ENCODE peak calls at places on chromosomes 6 and 20, in five cellular contexts. T is uterus; C is adrenal gland; E is heart right ventricle; S is CD8-positive, alpha-beta T cell. M is an unnamed sample.
A peak's percentile ranks its signal among the peaks of the same experiment; 100 is the strongest.

GRCh38 chr20:45965169-45966002 is 6.6 kb downstream of the ZNF335 start:
- DNase-seq in T (no peak), C (no peak), E (no peak), S (no peak), M (no peak)

GRCh38 chr6:6386010-6386409 is 65.5 kb upstream of the F13A1 start:
- DNase-seq in T (no peak), C (no peak), E (no peak), S (no peak), M (no peak)

GRCh38 chr6:150567823-150568383 is 31.8 kb upstream of the PLEKHG1 start:
- DNase-seq in T (no peak), C (no peak), E (peak; percentile 30), S (no peak), M (no peak)

GRCh38 chr6:12009180-12009748 is 2.8 kb upstream of the HIVEP1 start:
- DNase-seq in T (no peak), C (no peak), E (no peak), S (no peak), M (no peak)

GRCh38 chr6:87473419-87473903 is 687 bp downstream of the SLC35A1 start:
- DNase-seq in T (no peak), C (no peak), E (peak; percentile 48), S (no peak), M (no peak)

GRCh38 chr20:10861619-10862018 is 187.8 kb upstream of the JAG1 start:
- DNase-seq in T (no peak), C (no peak), E (no peak), S (no peak), M (no peak)

GRCh38 chr6:109782401-109783046 is 91.4 kb downstream of the FIG4 start:
- DNase-seq in T (no peak), C (no peak), E (no peak), S (no peak), M (no peak)

GRCh38 chr6:47230579-47230978 is 79.1 kb downstream of the TNFRSF21 start:
- DNase-seq in T (no peak), C (no peak), E (no peak), S (no peak), M (no peak)

GRCh38 chr6:2020909-2021308 is 224.5 kb downstream of the GMDS start:
- DNase-seq in T (no peak), C (no peak), E (no peak), S (no peak), M (no peak)

GRCh38 chr6:24581084-24581669 is 64.8 kb downstream of the KIAA0319 start:
- DNase-seq in T (peak; percentile 56), C (peak; percentile 70), E (peak; percentile 75), S (peak; percentile 57), M (no peak)

GRCh38 chr6:159804504-159804903 is 4.4 kb downstream of the PNLDC1 start:
- DNase-seq in T (no peak), C (no peak), E (no peak), S (no peak), M (no peak)

GRCh38 chr6:78460711-78461110 is 406.6 kb upstream of the IRAK1BP1 start:
- DNase-seq in T (no peak), C (no peak), E (no peak), S (no peak), M (no peak)

GRCh38 chr20:36481380-36482043 is 59.8 kb upstream of the MYL9 start:
- DNase-seq in T (no peak), C (no peak), E (no peak), S (no peak), M (no peak)
- TF ChIP-seq CTCF in T (no peak), C (peak; percentile 25), E (no peak), S (no peak), M (no peak)

GRCh38 chr20:43102394-43102793 is 87.3 kb downstream of the PTPRT start:
- DNase-seq in T (no peak), C (no peak), E (no peak), S (no peak), M (no peak)
- TF ChIP-seq CTCF in T (no peak), C (no peak), E (no peak), S (no peak), M (no peak)

GRCh38 chr20:32470025-32470861 is 112.1 kb downstream of the ASXL1 start:
- DNase-seq in T (no peak), C (peak; percentile 73), E (peak; percentile 84), S (no peak), M (no peak)
- TF ChIP-seq CTCF in T (peak; percentile 40), C (peak; percentile 25), E (peak; percentile 52), S (no peak), M (peak; percentile 22)

DNA sequence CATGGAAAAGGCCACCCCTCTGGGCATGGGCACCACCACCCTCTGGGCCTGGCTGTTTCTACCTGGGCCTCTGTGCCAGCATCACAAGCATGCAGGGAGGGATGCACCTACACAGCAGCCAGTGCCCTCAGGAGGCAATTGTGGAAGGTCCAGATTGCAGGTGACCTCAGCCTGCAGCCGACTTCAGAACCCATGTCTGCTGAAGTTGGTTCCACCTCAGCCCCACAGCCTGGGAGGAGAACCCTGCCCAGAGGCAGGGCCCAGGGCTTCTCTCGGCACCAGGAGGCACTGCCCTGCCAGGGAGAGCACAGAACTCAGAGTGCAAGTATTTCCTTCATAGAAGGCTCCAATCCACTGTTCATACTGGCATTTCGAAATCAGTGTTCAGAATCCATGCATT is 149.8 kb downstream of the TTLL2 start:
- DNase-seq in T (no peak), C (no peak), E (no peak), S (no peak), M (no peak)
- TF ChIP-seq CTCF in T (no peak), C (no peak), E (no peak), S (no peak), M (no peak)

GRCh38 chr20:44475694-44476560 is at the start of gene TTPAL:
- DNase-seq in T (peak; percentile 91), C (peak; percentile 91), E (peak; percentile 85), S (peak; percentile 72), M (peak; percentile 60)
- TF ChIP-seq CTCF in T (peak; percentile 79), C (peak; percentile 35), E (no peak), S (peak; percentile 26), M (peak; percentile 11)